ENCODE peak calls at places on chromosomes 1 and 21, in seven cellular contexts. One of them, this sample, is unnamed.

GRCh38 chr1:25695991-25696330 is 79.4 kb downstream of the MAN1C1 start:
- DNase-seq in coronary artery: no peak
- DNase-seq in heart right ventricle: no peak
- DNase-seq in GM13976: no peak
- DNase-seq in left ventricle myocardium inferior: no peak
- DNase-seq in PC-9: peak; percentile 77
- DNase-seq in foreskin fibroblast: peak; percentile 88
- DNase-seq in this sample: peak; percentile 93

GRCh38 chr1:64392109-64392508 is 77.8 kb upstream of the CACHD1 start:
- DNase-seq in heart right ventricle: no peak
- DNase-seq in PC-9: no peak
- DNase-seq in coronary artery: no peak
- DNase-seq in GM13976: no peak
- DNase-seq in left ventricle myocardium inferior: no peak
- DNase-seq in foreskin fibroblast: no peak
- DNase-seq in this sample: no peak

GRCh38 chr1:161730050-161730564 is 8.8 kb downstream of the FCRLB start:
- DNase-seq in foreskin fibroblast: peak; percentile 57
- DNase-seq in PC-9: peak; percentile 70
- DNase-seq in heart right ventricle: no peak
- DNase-seq in GM13976: no peak
- DNase-seq in left ventricle myocardium inferior: no peak
- DNase-seq in coronary artery: no peak
- DNase-seq in this sample: peak; percentile 54

GRCh38 chr1:37068897-37069296 is 34.6 kb upstream of the GRIK3 start:
- DNase-seq in coronary artery: no peak
- DNase-seq in heart right ventricle: no peak
- DNase-seq in foreskin fibroblast: no peak
- DNase-seq in GM13976: no peak
- DNase-seq in left ventricle myocardium inferior: no peak
- DNase-seq in PC-9: no peak
- DNase-seq in this sample: no peak

GRCh38 chr1:92480813-92481597 is 5.7 kb downstream of the GFI1 start:
- DNase-seq in GM13976: no peak
- DNase-seq in heart right ventricle: no peak
- DNase-seq in left ventricle myocardium inferior: no peak
- DNase-seq in coronary artery: no peak
- DNase-seq in PC-9: no peak
- DNase-seq in foreskin fibroblast: no peak
- DNase-seq in this sample: no peak

GRCh38 chr1:196873385-196873784 is 14.5 kb upstream of the CFHR4 start:
- DNase-seq in left ventricle myocardium inferior: no peak
- DNase-seq in foreskin fibroblast: no peak
- DNase-seq in heart right ventricle: no peak
- DNase-seq in coronary artery: no peak
- DNase-seq in GM13976: no peak
- DNase-seq in PC-9: no peak
- DNase-seq in this sample: no peak

GRCh38 chr1:244113532-244114320 is 62.6 kb downstream of the ZBTB18 start:
- DNase-seq in foreskin fibroblast: no peak
- DNase-seq in heart right ventricle: no peak
- DNase-seq in coronary artery: no peak
- DNase-seq in left ventricle myocardium inferior: no peak
- DNase-seq in GM13976: no peak
- DNase-seq in PC-9: peak; percentile 58
- DNase-seq in this sample: peak; percentile 65

GRCh38 chr1:119675349-119676343 is 27.6 kb upstream of the ZNF697 start:
- DNase-seq in left ventricle myocardium inferior: peak; percentile 38
- DNase-seq in foreskin fibroblast: peak; percentile 76
- DNase-seq in coronary artery: no peak
- DNase-seq in heart right ventricle: peak; percentile 89
- DNase-seq in PC-9: peak; percentile 78
- DNase-seq in GM13976: peak; percentile 80
- DNase-seq in this sample: peak; percentile 95

GRCh38 chr1:58432813-58433668 is 113.5 kb downstream of the OMA1 start:
- DNase-seq in heart right ventricle: no peak
- DNase-seq in foreskin fibroblast: peak; percentile 90
- DNase-seq in PC-9: peak; percentile 74
- DNase-seq in GM13976: peak; percentile 32
- DNase-seq in coronary artery: no peak
- DNase-seq in left ventricle myocardium inferior: peak; percentile 33
- DNase-seq in this sample: peak; percentile 35

GRCh38 chr1:178037510-178038253 is 56.2 kb upstream of the RASAL2 start:
- DNase-seq in left ventricle myocardium inferior: peak; percentile 91
- DNase-seq in PC-9: peak; percentile 66
- DNase-seq in heart right ventricle: peak; percentile 89
- DNase-seq in coronary artery: peak; percentile 87
- DNase-seq in GM13976: no peak
- DNase-seq in foreskin fibroblast: peak; percentile 83
- DNase-seq in this sample: peak; percentile 49

GRCh38 chr1:11248169-11248568 is 14.2 kb downstream of the MTOR start:
- DNase-seq in foreskin fibroblast: no peak
- DNase-seq in heart right ventricle: no peak
- DNase-seq in left ventricle myocardium inferior: no peak
- DNase-seq in coronary artery: no peak
- DNase-seq in GM13976: no peak
- DNase-seq in PC-9: no peak
- DNase-seq in this sample: no peak

GRCh38 chr1:177796561-177796960 is 173.3 kb downstream of the SEC16B start:
- DNase-seq in foreskin fibroblast: no peak
- DNase-seq in coronary artery: no peak
- DNase-seq in GM13976: no peak
- DNase-seq in left ventricle myocardium inferior: no peak
- DNase-seq in heart right ventricle: no peak
- DNase-seq in PC-9: no peak
- DNase-seq in this sample: no peak

GRCh38 chr21:34726627-34727337 is 58.0 kb downstream of the CLIC6 start:
- DNase-seq in GM13976: no peak
- DNase-seq in PC-9: peak; percentile 35
- DNase-seq in heart right ventricle: no peak
- DNase-seq in left ventricle myocardium inferior: no peak
- DNase-seq in coronary artery: no peak
- DNase-seq in foreskin fibroblast: no peak
- DNase-seq in this sample: peak; percentile 16

GRCh38 chr1:234270103-234270502 is 103.2 kb upstream of the COA6 start:
- DNase-seq in coronary artery: no peak
- DNase-seq in heart right ventricle: no peak
- DNase-seq in PC-9: no peak
- DNase-seq in GM13976: no peak
- DNase-seq in foreskin fibroblast: no peak
- DNase-seq in left ventricle myocardium inferior: no peak
- DNase-seq in this sample: no peak

GRCh38 chr1:164678289-164678688 is 119.3 kb downstream of the PBX1 start:
- DNase-seq in GM13976: no peak
- DNase-seq in PC-9: no peak
- DNase-seq in heart right ventricle: no peak
- DNase-seq in foreskin fibroblast: no peak
- DNase-seq in coronary artery: no peak
- DNase-seq in left ventricle myocardium inferior: no peak
- DNase-seq in this sample: no peak

GRCh38 chr21:35048183-35048601 is 910 bp downstream of the RUNX1 start:
- DNase-seq in coronary artery: no peak
- DNase-seq in foreskin fibroblast: peak; percentile 11
- DNase-seq in heart right ventricle: no peak
- DNase-seq in left ventricle myocardium inferior: no peak
- DNase-seq in PC-9: no peak
- DNase-seq in GM13976: no peak
- DNase-seq in this sample: no peak

GRCh38 chr21:27648560-27648959 is 681.7 kb upstream of the ADAMTS5 start:
- DNase-seq in PC-9: no peak
- DNase-seq in heart right ventricle: no peak
- DNase-seq in foreskin fibroblast: peak; percentile 88
- DNase-seq in GM13976: no peak
- DNase-seq in coronary artery: no peak
- DNase-seq in left ventricle myocardium inferior: no peak
- DNase-seq in this sample: peak; percentile 97

GRCh38 chr1:70397013-70397412 is 14.1 kb upstream of the CTH start:
- DNase-seq in heart right ventricle: no peak
- DNase-seq in coronary artery: no peak
- DNase-seq in PC-9: no peak
- DNase-seq in GM13976: no peak
- DNase-seq in foreskin fibroblast: no peak
- DNase-seq in left ventricle myocardium inferior: no peak
- DNase-seq in this sample: no peak

GRCh38 chr1:60503216-60503615 is 429.6 kb upstream of the C1orf87 start:
- DNase-seq in coronary artery: no peak
- DNase-seq in foreskin fibroblast: no peak
- DNase-seq in left ventricle myocardium inferior: no peak
- DNase-seq in PC-9: no peak
- DNase-seq in GM13976: no peak
- DNase-seq in heart right ventricle: no peak
- DNase-seq in this sample: no peak

GRCh38 chr1:161913482-161914140 is 110.1 kb downstream of the OLFML2B start:
- DNase-seq in GM13976: no peak
- DNase-seq in heart right ventricle: no peak
- DNase-seq in coronary artery: no peak
- DNase-seq in left ventricle myocardium inferior: no peak
- DNase-seq in PC-9: no peak
- DNase-seq in foreskin fibroblast: no peak
- DNase-seq in this sample: no peak

GRCh38 chr1:18535391-18536210 is 54.9 kb downstream of the KLHDC7A start:
- DNase-seq in coronary artery: peak; percentile 71
- DNase-seq in GM13976: no peak
- DNase-seq in PC-9: peak; percentile 39
- DNase-seq in foreskin fibroblast: no peak
- DNase-seq in heart right ventricle: no peak
- DNase-seq in left ventricle myocardium inferior: no peak
- DNase-seq in this sample: no peak

GRCh38 chr1:64172458-64172983 is 30.9 kb upstream of the UBE2U start:
- DNase-seq in coronary artery: no peak
- DNase-seq in left ventricle myocardium inferior: no peak
- DNase-seq in foreskin fibroblast: no peak
- DNase-seq in PC-9: peak; percentile 71
- DNase-seq in heart right ventricle: no peak
- DNase-seq in GM13976: no peak
- DNase-seq in this sample: no peak

GRCh38 chr1:33616780-33617179 is 144.3 kb downstream of the ZSCAN20 start:
- DNase-seq in GM13976: no peak
- DNase-seq in foreskin fibroblast: no peak
- DNase-seq in heart right ventricle: no peak
- DNase-seq in PC-9: no peak
- DNase-seq in left ventricle myocardium inferior: no peak
- DNase-seq in coronary artery: peak; percentile 19
- DNase-seq in this sample: no peak

GRCh38 chr1:114248162-114248561 is 94.5 kb upstream of the SYT6 start:
- DNase-seq in coronary artery: no peak
- DNase-seq in left ventricle myocardium inferior: no peak
- DNase-seq in heart right ventricle: no peak
- DNase-seq in PC-9: no peak
- DNase-seq in foreskin fibroblast: no peak
- DNase-seq in GM13976: no peak
- DNase-seq in this sample: no peak

GRCh38 chr1:98458514-98459259 is 202.8 kb upstream of the SNX7 start:
- DNase-seq in PC-9: no peak
- DNase-seq in GM13976: no peak
- DNase-seq in coronary artery: no peak
- DNase-seq in left ventricle myocardium inferior: no peak
- DNase-seq in heart right ventricle: no peak
- DNase-seq in foreskin fibroblast: no peak
- DNase-seq in this sample: no peak

GRCh38 chr1:178628637-178629548 is 96.2 kb upstream of the RALGPS2 start:
- DNase-seq in coronary artery: no peak
- DNase-seq in foreskin fibroblast: peak; percentile 77
- DNase-seq in left ventricle myocardium inferior: no peak
- DNase-seq in PC-9: no peak
- DNase-seq in heart right ventricle: peak; percentile 33
- DNase-seq in GM13976: no peak
- DNase-seq in this sample: peak; percentile 47

GRCh38 chr1:7120863-7121621 is 335.8 kb downstream of the CAMTA1 start:
- DNase-seq in coronary artery: no peak
- DNase-seq in heart right ventricle: no peak
- DNase-seq in PC-9: no peak
- DNase-seq in foreskin fibroblast: no peak
- DNase-seq in left ventricle myocardium inferior: no peak
- DNase-seq in GM13976: no peak
- DNase-seq in this sample: no peak

GRCh38 chr1:167711797-167712196 is 10.0 kb upstream of the MPZL1 start:
- DNase-seq in heart right ventricle: no peak
- DNase-seq in coronary artery: no peak
- DNase-seq in foreskin fibroblast: no peak
- DNase-seq in GM13976: no peak
- DNase-seq in left ventricle myocardium inferior: no peak
- DNase-seq in PC-9: no peak
- DNase-seq in this sample: no peak

GRCh38 chr1:228265167-228265566 is 57.3 kb downstream of the OBSCN start:
- DNase-seq in foreskin fibroblast: no peak
- DNase-seq in coronary artery: no peak
- DNase-seq in heart right ventricle: no peak
- DNase-seq in GM13976: no peak
- DNase-seq in left ventricle myocardium inferior: no peak
- DNase-seq in PC-9: no peak
- DNase-seq in this sample: no peak

GRCh38 chr21:25036775-25037174 is 570.5 kb downstream of the MRPL39 start:
- DNase-seq in heart right ventricle: no peak
- DNase-seq in PC-9: no peak
- DNase-seq in coronary artery: no peak
- DNase-seq in foreskin fibroblast: no peak
- DNase-seq in left ventricle myocardium inferior: no peak
- DNase-seq in GM13976: no peak
- DNase-seq in this sample: no peak

GRCh38 chr21:25039461-25040380 is 567.6 kb downstream of the MRPL39 start:
- DNase-seq in left ventricle myocardium inferior: no peak
- DNase-seq in heart right ventricle: no peak
- DNase-seq in coronary artery: no peak
- DNase-seq in foreskin fibroblast: no peak
- DNase-seq in GM13976: no peak
- DNase-seq in PC-9: no peak
- DNase-seq in this sample: no peak
- TF ChIP-seq CTCF in left ventricle myocardium inferior: peak; percentile 52
- TF ChIP-seq CTCF in heart right ventricle: peak; percentile 28
- TF ChIP-seq CTCF in coronary artery: no peak
- TF ChIP-seq CTCF in foreskin fibroblast: no peak
- TF ChIP-seq CTCF in GM13976: peak; percentile 31
- TF ChIP-seq CTCF in PC-9: no peak
- TF ChIP-seq CTCF in this sample: peak; percentile 4

GRCh38 chr21:45801129-45801735 is 157.7 kb downstream of the PCBP3 start:
- DNase-seq in PC-9: no peak
- DNase-seq in foreskin fibroblast: no peak
- DNase-seq in left ventricle myocardium inferior: no peak
- DNase-seq in coronary artery: no peak
- DNase-seq in heart right ventricle: no peak
- DNase-seq in GM13976: no peak
- DNase-seq in this sample: no peak
- TF ChIP-seq CTCF in PC-9: no peak
- TF ChIP-seq CTCF in foreskin fibroblast: no peak
- TF ChIP-seq CTCF in left ventricle myocardium inferior: no peak
- TF ChIP-seq CTCF in coronary artery: no peak
- TF ChIP-seq CTCF in heart right ventricle: no peak
- TF ChIP-seq CTCF in GM13976: no peak
- TF ChIP-seq CTCF in this sample: no peak

GRCh38 chr1:151159373-151159772 is 2.9 kb downstream of the TNFAIP8L2 start:
- DNase-seq in left ventricle myocardium inferior: no peak
- DNase-seq in PC-9: no peak
- DNase-seq in coronary artery: no peak
- DNase-seq in foreskin fibroblast: no peak
- DNase-seq in heart right ventricle: no peak
- DNase-seq in GM13976: no peak
- DNase-seq in this sample: no peak
- TF ChIP-seq CTCF in left ventricle myocardium inferior: no peak
- TF ChIP-seq CTCF in PC-9: no peak
- TF ChIP-seq CTCF in coronary artery: no peak
- TF ChIP-seq CTCF in foreskin fibroblast: no peak
- TF ChIP-seq CTCF in heart right ventricle: no peak
- TF ChIP-seq CTCF in GM13976: no peak
- TF ChIP-seq CTCF in this sample: no peak

GRCh38 chr21:42496120-42496838 is at the start of gene RSPH1:
- DNase-seq in foreskin fibroblast: peak; percentile 97
- DNase-seq in GM13976: peak; percentile 99
- DNase-seq in heart right ventricle: peak; percentile 99
- DNase-seq in left ventricle myocardium inferior: peak; percentile 100
- DNase-seq in PC-9: peak; percentile 94
- DNase-seq in coronary artery: peak; percentile 100
- DNase-seq in this sample: peak; percentile 98
- TF ChIP-seq CTCF in foreskin fibroblast: no peak
- TF ChIP-seq CTCF in GM13976: no peak
- TF ChIP-seq CTCF in heart right ventricle: no peak
- TF ChIP-seq CTCF in left ventricle myocardium inferior: no peak
- TF ChIP-seq CTCF in PC-9: no peak
- TF ChIP-seq CTCF in coronary artery: no peak
- TF ChIP-seq CTCF in this sample: no peak